ENCODE peak calls at places on chromosomes 5 and 9, in ten cellular contexts. C, U, V, H, I, R, T, A, X and J are unnamed samples.
A peak's percentile ranks its signal among the peaks of the same experiment; 100 is the strongest.

GRCh38 chr9:26656003-26656940 is 236.3 kb downstream of the CAAP1 start:
- DNase-seq in I (no peak), R (no peak), U (no peak), T (no peak), C (peak; percentile 4), H (peak; percentile 36), V (peak; percentile 8), A (peak; percentile 15), X (no peak), J (no peak)

GRCh38 chr9:25397746-25398145 is 280.5 kb downstream of the TUSC1 start:
- DNase-seq in U (no peak), H (no peak), X (no peak), I (no peak), V (no peak), T (no peak), A (no peak), C (no peak), R (no peak), J (no peak)

GRCh38 chr5:135546014-135546413 is 10.2 kb upstream of the NEUROG1 start:
- DNase-seq in X (no peak), T (no peak), V (no peak), C (no peak), U (no peak), A (no peak), I (no peak), R (no peak), H (no peak), J (no peak)

GRCh38 chr5:126093041-126093440 is 330.2 kb upstream of the GRAMD2B start:
- DNase-seq in V (no peak), H (no peak), R (no peak), I (no peak), U (no peak), T (no peak), A (no peak), C (no peak), X (no peak), J (no peak)

GRCh38 chr5:133531634-133532033 is 80.7 kb downstream of the FSTL4 start:
- DNase-seq in V (no peak), T (no peak), X (no peak), A (peak; percentile 17), R (no peak), I (no peak), C (no peak), U (no peak), H (no peak), J (peak; percentile 29)

GRCh38 chr5:107618233-107618632 is 52.5 kb downstream of the EFNA5 start:
- DNase-seq in A (no peak), V (no peak), T (no peak), U (no peak), I (no peak), C (no peak), X (no peak), R (no peak), H (no peak), J (no peak)

GRCh38 chr9:98949565-98949964 is 5.9 kb downstream of the COL15A1 start:
- DNase-seq in T (no peak), U (no peak), H (no peak), X (no peak), R (no peak), I (no peak), V (no peak), A (no peak), C (no peak), J (no peak)

GRCh38 chr5:2685651-2686050 is 65.8 kb downstream of the IRX2 start:
- DNase-seq in R (no peak), C (no peak), A (peak; percentile 0), U (no peak), X (no peak), I (no peak), H (no peak), V (no peak), T (no peak), J (no peak)

GRCh38 chr5:124922255-124922975 is 176.0 kb upstream of the ZNF608 start:
- DNase-seq in V (no peak), I (no peak), U (no peak), C (no peak), X (no peak), R (no peak), H (no peak), A (no peak), T (no peak), J (no peak)

GRCh38 chr5:90561766-90562165 is 3.2 kb downstream of the ADGRV1 start:
- DNase-seq in V (no peak), H (no peak), R (no peak), U (no peak), T (no peak), C (no peak), X (no peak), A (no peak), I (no peak), J (no peak)

GRCh38 chr5:133618141-133618540 is 5.8 kb upstream of the FSTL4 start:
- DNase-seq in R (no peak), C (no peak), A (no peak), X (no peak), I (no peak), U (no peak), V (no peak), T (no peak), H (no peak), J (no peak)

GRCh38 chr9:96853711-96854072 is 622 bp downstream of the ZNF782 start:
- DNase-seq in I (no peak), C (no peak), A (peak; percentile 5), H (no peak), T (no peak), X (no peak), V (no peak), U (no peak), R (no peak), J (no peak)

GRCh38 chr5:133079048-133079447 is 27.2 kb downstream of the HSPA4 start:
- DNase-seq in X (no peak), I (no peak), V (no peak), U (no peak), R (no peak), C (no peak), A (no peak), H (no peak), T (no peak), J (no peak)

DNA sequence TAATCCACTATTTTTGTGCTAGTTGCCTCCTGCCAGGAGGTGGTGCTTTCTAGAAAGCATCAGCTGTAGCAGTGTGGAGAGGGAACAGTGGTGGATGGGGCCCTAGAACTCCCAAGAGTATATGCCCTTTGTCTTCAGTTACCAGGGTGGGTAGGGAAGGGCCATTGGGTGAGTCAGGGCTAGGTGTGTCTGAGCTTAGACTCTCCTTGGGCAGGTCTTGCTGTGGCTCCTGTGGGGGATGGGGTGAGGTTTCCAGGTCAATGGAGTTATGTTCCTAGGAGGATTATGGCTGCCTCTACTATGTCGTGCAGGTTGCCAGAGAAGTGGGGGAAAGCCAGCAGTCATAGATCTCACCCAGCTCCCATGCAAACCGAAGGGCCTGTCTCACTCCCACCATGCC is 11.3 kb upstream of the ADAMTS12 start:
- DNase-seq in C (no peak), A (no peak), R (no peak), T (no peak), I (no peak), U (no peak), X (no peak), H (no peak), V (no peak), J (no peak)
- H3K9me3 ChIP-seq in C (no peaks in the 10 kb centered on the region), A (peaks cover 11% of the 10 kb centered on the region), R (peaks cover 7% of the 10 kb centered on the region), T (no peaks in the 10 kb centered on the region), I (no peaks in the 10 kb centered on the region), U (no peaks in the 10 kb centered on the region), X (peaks cover 2% of the 10 kb centered on the region), H (peaks cover 4% of the 10 kb centered on the region), V (no peaks in the 10 kb centered on the region), J (peaks cover 34% of the 10 kb centered on the region)

GRCh38 chr5:38465702-38466443 is 90.6 kb downstream of the LIFR start:
- DNase-seq in X (no peak), R (no peak), C (no peak), H (no peak), I (no peak), T (no peak), V (no peak), U (no peak), A (no peak), J (no peak)
- TF ChIP-seq POLR2A in X (no peak), R (no peak), C (no peak), H (no peak), I (no peak), T (no peak), V (no peak), U (no peak), A (no peak), J (no peak)

GRCh38 chr5:140753561-140753960 is 32.4 kb upstream of the PCDHA1 start:
- DNase-seq in A (no peak), V (no peak), R (no peak), T (no peak), H (no peak), X (no peak), C (no peak), U (no peak), I (no peak), J (no peak)
- H3K9me3 ChIP-seq in A (peaks cover 14% of the 10 kb centered on the region), V (no peaks in the 10 kb centered on the region), R (peaks cover 28% of the 10 kb centered on the region), T (no peaks in the 10 kb centered on the region), H (peaks cover 32% of the 10 kb centered on the region), X (no peaks in the 10 kb centered on the region), C (no peaks in the 10 kb centered on the region), U (peaks cover 14% of the 10 kb centered on the region), I (no peaks in the 10 kb centered on the region), J (peaks cover 52% of the 10 kb centered on the region)

GRCh38 chr5:52787600-52788504 is at the start of the genes ITGA1 and PELO:
- DNase-seq in X (no peak), V (peak; percentile 58), U (peak; percentile 89), T (peak; percentile 75), I (peak; percentile 33), R (peak; percentile 82), A (peak; percentile 81), H (peak; percentile 68), C (no peak), J (peak; percentile 67)
- TF ChIP-seq POLR2A in X (no peak), V (no peak), U (no peak), T (peak; percentile 55), I (peak; percentile 44), R (no peak), A (no peak), H (no peak), C (no peak), J (no peak)

GRCh38 chr9:1474259-1474658 is 424.1 kb downstream of the DMRT2 start:
- DNase-seq in T (no peak), C (no peak), X (no peak), A (no peak), I (no peak), V (no peak), R (no peak), U (no peak), H (no peak), J (no peak)
- H3K9me3 ChIP-seq in T (no peaks in the 10 kb centered on the region), C (no peaks in the 10 kb centered on the region), X (peaks cover 3% of the 10 kb centered on the region), A (peaks cover 4% of the 10 kb centered on the region), I (no peaks in the 10 kb centered on the region), V (no peaks in the 10 kb centered on the region), R (no peaks in the 10 kb centered on the region), U (no peaks in the 10 kb centered on the region), H (no peaks in the 10 kb centered on the region), J (no peaks in the 10 kb centered on the region)